ENCODE peak calls at places on chromosomes 1 and 21, in nine cellular contexts. F is DMS79; N is AG04449; H is stimulated activated CD8-positive, alpha-beta memory T cell treated with anti-CD3 and anti-CD28 coated beads, Interleukin-15, amount 100 ng/mL, for 1 hour; K is iPS-NIHi11; Y is germinal center; Q is activated T-helper 1 cell treated with anti-CD3 and anti-CD28 coated beads, Interleukin-2, amount 50 U/mL, for 16 hours; I is posterior vena cava; E is NCI-H2171 treated with DMSO at 0.1 percent for 48 hours. D is an unnamed sample.

GRCh38 chr1:40627987-40628902 is 37.2 kb downstream of the RIMS3 start:
- DNase-seq in F (no peak), N (no peak), H (no peak), K (no peak), Y (no peak), Q (no peak), I (no peak), E (no peak), D (no peak)

GRCh38 chr21:36643374-36644250 is 55.3 kb upstream of the SIM2 start:
- DNase-seq in F (no peak), N (no peak), H (no peak), K (no peak), Y (no peak), Q (no peak), I (no peak), E (no peak), D (no peak)

GRCh38 chr21:36587388-36587787 is 107.5 kb upstream of the CLDN14 start:
- DNase-seq in F (no peak), N (no peak), H (no peak), K (no peak), Y (no peak), Q (no peak), I (no peak), E (no peak), D (no peak)

GRCh38 chr1:107750364-107750959 is 214.5 kb downstream of the VAV3 start:
- DNase-seq in F (peak; percentile 26), N (peak; percentile 38), H (no peak), K (peak; percentile 55), Y (peak; percentile 20), Q (no peak), I (no peak), E (peak; percentile 77), D (peak; percentile 48)

GRCh38 chr1:58997637-58998036 is 213.8 kb upstream of the JUN start:
- DNase-seq in F (no peak), N (no peak), H (no peak), K (no peak), Y (no peak), Q (no peak), I (no peak), E (no peak), D (no peak)

GRCh38 chr1:54997711-54997986 is 1.1 kb upstream of the BSND start:
- DNase-seq in F (no peak), N (no peak), H (no peak), K (no peak), Y (no peak), Q (no peak), I (no peak), E (no peak), D (no peak)

GRCh38 chr1:167082511-167083027 is 7.6 kb downstream of the GPA33 start:
- DNase-seq in F (no peak), N (no peak), H (no peak), K (no peak), Y (no peak), Q (no peak), I (no peak), E (peak; percentile 76), D (no peak)

GRCh38 chr1:52554756-52555155 is 1.9 kb upstream of the TUT4 start:
- DNase-seq in F (no peak), N (no peak), H (no peak), K (no peak), Y (no peak), Q (no peak), I (no peak), E (no peak), D (no peak)

GRCh38 chr1:116376734-116377096 is 3.7 kb downstream of the ATP1A1 start:
- DNase-seq in F (no peak), N (no peak), H (no peak), K (no peak), Y (no peak), Q (no peak), I (no peak), E (no peak), D (no peak)

GRCh38 chr1:206112600-206113301 is 4.4 kb downstream of the AVPR1B start:
- DNase-seq in F (no peak), N (no peak), H (no peak), K (peak; percentile 28), Y (no peak), Q (no peak), I (no peak), E (no peak), D (peak; percentile 44)

GRCh38 chr1:151980287-151981177 is 13.1 kb downstream of the S100A10 start:
- DNase-seq in F (no peak), N (peak; percentile 84), H (no peak), K (no peak), Y (no peak), Q (no peak), I (peak; percentile 89), E (peak; percentile 55), D (peak; percentile 56)

GRCh38 chr1:56356376-56356775 is 223.0 kb downstream of the PLPP3 start:
- DNase-seq in F (no peak), N (no peak), H (no peak), K (no peak), Y (no peak), Q (no peak), I (no peak), E (no peak), D (no peak)

GRCh38 chr1:210339500-210339899 is 10.8 kb downstream of the HHAT start:
- DNase-seq in F (no peak), N (no peak), H (no peak), K (no peak), Y (no peak), Q (no peak), I (no peak), E (no peak), D (no peak)

GRCh38 chr1:177130426-177130825 is 34.1 kb downstream of the ASTN1 start:
- DNase-seq in F (peak; percentile 11), N (no peak), H (no peak), K (no peak), Y (no peak), Q (no peak), I (no peak), E (no peak), D (no peak)

GRCh38 chr1:54548389-54549044 is 489 bp downstream of the ACOT11 start:
- DNase-seq in F (no peak), N (no peak), H (no peak), K (peak; percentile 3), Y (no peak), Q (no peak), I (no peak), E (no peak), D (peak; percentile 41)

GRCh38 chr1:2888281-2888845 is 86.9 kb upstream of the TTC34 start:
- DNase-seq in F (no peak), N (no peak), H (no peak), K (no peak), Y (no peak), Q (no peak), I (no peak), E (peak; percentile 48), D (no peak)

GRCh38 chr1:170131450-170131849 is 14.3 kb upstream of the NTMT2 start:
- DNase-seq in F (no peak), N (no peak), H (no peak), K (no peak), Y (no peak), Q (no peak), I (no peak), E (no peak), D (no peak)

GRCh38 chr1:56577859-56578663 is 1.3 kb downstream of the PLPP3 start:
- DNase-seq in F (peak; percentile 28), N (no peak), H (no peak), K (peak; percentile 63), Y (peak; percentile 28), Q (no peak), I (peak; percentile 88), E (peak; percentile 56), D (peak; percentile 58)

GRCh38 chr21:16425297-16425696 is 695.5 kb downstream of the USP25 start:
- DNase-seq in F (no peak), N (no peak), H (no peak), K (no peak), Y (no peak), Q (no peak), I (no peak), E (no peak), D (no peak)

GRCh38 chr21:36753556-36753955 is 54.6 kb downstream of the SIM2 start:
- DNase-seq in F (no peak), N (peak; percentile 29), H (no peak), K (no peak), Y (no peak), Q (no peak), I (no peak), E (no peak), D (no peak)

GRCh38 chr1:1890506-1891348 is at the start of gene GNB1:
- DNase-seq in F (peak; percentile 57), N (no peak), H (peak; percentile 66), K (peak; percentile 98), Y (peak; percentile 96), Q (peak; percentile 75), I (peak; percentile 96), E (peak; percentile 77), D (peak; percentile 91)

GRCh38 chr1:95994643-95995042 is 726.9 kb upstream of the PTBP2 start:
- DNase-seq in F (no peak), N (no peak), H (no peak), K (no peak), Y (no peak), Q (no peak), I (no peak), E (no peak), D (no peak)

GRCh38 chr1:180836414-180836813 is 76.3 kb upstream of the KIAA1614 start:
- DNase-seq in F (no peak), N (no peak), H (no peak), K (no peak), Y (no peak), Q (no peak), I (no peak), E (no peak), D (no peak)